ENCODE peak calls at places on chromosomes 11 and 22, in four cellular contexts. One of them, this sample, is unnamed.

GRCh38 chr11:13321431-13321830 is 43.8 kb downstream of the BMAL1 start:
- DNase-seq in IMR-90: no peak
- DNase-seq in mesendoderm: no peak
- DNase-seq in H1: no peak
- DNase-seq in this sample: no peak

GRCh38 chr11:28963189-28963588 is 855.0 kb downstream of the METTL15 start:
- DNase-seq in IMR-90: peak; percentile 83
- DNase-seq in mesendoderm: no peak
- DNase-seq in H1: no peak
- DNase-seq in this sample: no peak

GRCh38 chr11:34226210-34226609 is 120.8 kb downstream of the NAT10 start:
- DNase-seq in IMR-90: no peak
- DNase-seq in mesendoderm: no peak
- DNase-seq in H1: no peak
- DNase-seq in this sample: no peak

GRCh38 chr22:44454113-44454769 is 43.8 kb downstream of the RTL6 start:
- DNase-seq in IMR-90: no peak
- DNase-seq in mesendoderm: no peak
- DNase-seq in H1: no peak
- DNase-seq in this sample: no peak

GRCh38 chr11:31089117-31089516 is 280.4 kb downstream of the DCDC1 start:
- DNase-seq in IMR-90: no peak
- DNase-seq in mesendoderm: no peak
- DNase-seq in H1: no peak
- DNase-seq in this sample: no peak

GRCh38 chr22:21450858-21451331 is 16.3 kb upstream of the TMEM191C start:
- DNase-seq in IMR-90: no peak
- DNase-seq in mesendoderm: no peak
- DNase-seq in H1: no peak
- DNase-seq in this sample: peak; percentile 3

GRCh38 chr22:34055525-34056200 is 135.4 kb upstream of the LARGE1 start:
- DNase-seq in IMR-90: no peak
- DNase-seq in mesendoderm: peak; percentile 95
- DNase-seq in H1: peak; percentile 38
- DNase-seq in this sample: peak; percentile 82

GRCh38 chr22:45506961-45507360 is 4.3 kb downstream of the FBLN1 start:
- DNase-seq in IMR-90: no peak
- DNase-seq in mesendoderm: no peak
- DNase-seq in H1: no peak
- DNase-seq in this sample: no peak

GRCh38 chr11:58629857-58630256 is 7.4 kb downstream of the CNTF start:
- DNase-seq in IMR-90: peak; percentile 71
- DNase-seq in mesendoderm: peak; percentile 76
- DNase-seq in H1: no peak
- DNase-seq in this sample: peak; percentile 39

GRCh38 chr11:69696749-69697488 is 6.9 kb downstream of the FGF19 start:
- DNase-seq in IMR-90: no peak
- DNase-seq in mesendoderm: no peak
- DNase-seq in H1: no peak
- DNase-seq in this sample: no peak

GRCh38 chr11:125156346-125156745 is 8.2 kb upstream of the PKNOX2 start:
- DNase-seq in IMR-90: no peak
- DNase-seq in mesendoderm: no peak
- DNase-seq in H1: no peak
- DNase-seq in this sample: no peak

GRCh38 chr11:85947431-85948272 is 92.5 kb downstream of the CCDC83 start:
- DNase-seq in IMR-90: peak; percentile 93
- DNase-seq in mesendoderm: no peak
- DNase-seq in H1: no peak
- DNase-seq in this sample: no peak

GRCh38 chr22:29112102-29112501 is 39.3 kb downstream of the KREMEN1 start:
- DNase-seq in IMR-90: no peak
- DNase-seq in mesendoderm: peak; percentile 39
- DNase-seq in H1: no peak
- DNase-seq in this sample: no peak

GRCh38 chr11:48001438-48002021 is 21.2 kb downstream of the PTPRJ start:
- DNase-seq in IMR-90: peak; percentile 94
- DNase-seq in mesendoderm: no peak
- DNase-seq in H1: no peak
- DNase-seq in this sample: no peak

GRCh38 chr11:107078375-107078774 is 60.1 kb upstream of the GUCY1A2 start:
- DNase-seq in IMR-90: no peak
- DNase-seq in mesendoderm: no peak
- DNase-seq in H1: no peak
- DNase-seq in this sample: no peak

GRCh38 chr22:23774922-23775436 is 2.3 kb downstream of the MMP11 start:
- DNase-seq in IMR-90: peak; percentile 33
- DNase-seq in mesendoderm: peak; percentile 86
- DNase-seq in H1: no peak
- DNase-seq in this sample: no peak

GRCh38 chr11:118998822-118999221 is 884 bp downstream of the CENATAC start:
- DNase-seq in IMR-90: peak; percentile 72
- DNase-seq in mesendoderm: peak; percentile 93
- DNase-seq in H1: no peak
- DNase-seq in this sample: peak; percentile 66

GRCh38 chr11:121863126-121863525 is 252.9 kb downstream of the BLID start:
- DNase-seq in IMR-90: no peak
- DNase-seq in mesendoderm: no peak
- DNase-seq in H1: no peak
- DNase-seq in this sample: no peak

GRCh38 chr11:110087820-110088534 is 5.2 kb upstream of the ZC3H12C start:
- DNase-seq in IMR-90: peak; percentile 79
- DNase-seq in mesendoderm: no peak
- DNase-seq in H1: no peak
- DNase-seq in this sample: no peak

GRCh38 chr11:74566386-74566960 is 25.9 kb upstream of the POLD3 start:
- DNase-seq in IMR-90: no peak
- DNase-seq in mesendoderm: no peak
- DNase-seq in H1: no peak
- DNase-seq in this sample: no peak

GRCh38 chr11:120546312-120547205 is 35.0 kb downstream of the GRIK4 start:
- DNase-seq in IMR-90: peak; percentile 98
- DNase-seq in mesendoderm: peak; percentile 65
- DNase-seq in H1: no peak
- DNase-seq in this sample: peak; percentile 64

GRCh38 chr11:61886643-61887042 is 4.7 kb downstream of the FADS3 start:
- DNase-seq in IMR-90: no peak
- DNase-seq in mesendoderm: no peak
- DNase-seq in H1: no peak
- DNase-seq in this sample: no peak

GRCh38 chr22:46373838-46374662 is 38.5 kb downstream of the TRMU start:
- DNase-seq in IMR-90: no peak
- DNase-seq in mesendoderm: no peak
- DNase-seq in H1: no peak
- DNase-seq in this sample: no peak

GRCh38 chr22:30285846-30286200 is 3.5 kb downstream of the CASTOR1 start:
- DNase-seq in IMR-90: no peak
- DNase-seq in mesendoderm: no peak
- DNase-seq in H1: no peak
- DNase-seq in this sample: no peak

GRCh38 chr11:2441171-2441570 is 3.1 kb downstream of the TRPM5 start:
- DNase-seq in IMR-90: no peak
- DNase-seq in mesendoderm: no peak
- DNase-seq in H1: no peak
- DNase-seq in this sample: no peak

GRCh38 chr11:18455686-18456372 is at the start of gene LDHAL6A:
- DNase-seq in IMR-90: no peak
- DNase-seq in mesendoderm: no peak
- DNase-seq in H1: no peak
- DNase-seq in this sample: peak; percentile 56

GRCh38 chr11:134244593-134244992 is 8.6 kb downstream of the THYN1 start:
- DNase-seq in IMR-90: peak; percentile 32
- DNase-seq in mesendoderm: peak; percentile 53
- DNase-seq in H1: no peak
- DNase-seq in this sample: peak; percentile 41

GRCh38 chr11:63262562-63262961 is 19.2 kb upstream of the SLC22A25 start:
- DNase-seq in IMR-90: no peak
- DNase-seq in mesendoderm: no peak
- DNase-seq in H1: no peak
- DNase-seq in this sample: no peak

GRCh38 chr11:1761110-1761856 is 2.4 kb downstream of the CTSD start:
- DNase-seq in IMR-90: no peak
- DNase-seq in mesendoderm: no peak
- DNase-seq in H1: no peak
- DNase-seq in this sample: no peak

GRCh38 chr11:9738126-9738525 is 74.2 kb downstream of the SWAP70 start:
- DNase-seq in IMR-90: no peak
- DNase-seq in mesendoderm: no peak
- DNase-seq in H1: no peak
- DNase-seq in this sample: no peak

GRCh38 chr11:100942016-100942415 is 187.6 kb downstream of the PGR start:
- DNase-seq in IMR-90: peak; percentile 45
- DNase-seq in mesendoderm: no peak
- DNase-seq in H1: no peak
- DNase-seq in this sample: no peak

GRCh38 chr22:20206709-20207215 is 55.9 kb upstream of the CCDC188 start:
- DNase-seq in IMR-90: peak; percentile 22
- DNase-seq in mesendoderm: no peak
- DNase-seq in H1: no peak
- DNase-seq in this sample: no peak

GRCh38 chr11:69962152-69962551 is 116.0 kb upstream of the ANO1 start:
- DNase-seq in IMR-90: peak; percentile 42
- DNase-seq in mesendoderm: peak; percentile 51
- DNase-seq in H1: no peak
- DNase-seq in this sample: no peak

GRCh38 chr22:30444632-30445437 is 19.3 kb downstream of the MTFP1 start:
- DNase-seq in IMR-90: peak; percentile 52
- DNase-seq in mesendoderm: peak; percentile 87
- DNase-seq in H1: peak; percentile 59
- DNase-seq in this sample: peak; percentile 85

GRCh38 chr11:120500414-120500936 is 11.1 kb upstream of the GRIK4 start:
- DNase-seq in IMR-90: no peak
- DNase-seq in mesendoderm: peak; percentile 48
- DNase-seq in H1: no peak
- DNase-seq in this sample: peak; percentile 43

GRCh38 chr22:19622061-19622441 is 92.3 kb upstream of the SEPTIN5 start:
- DNase-seq in IMR-90: no peak
- DNase-seq in mesendoderm: no peak
- DNase-seq in H1: no peak
- DNase-seq in this sample: no peak

GRCh38 chr11:73388241-73389133 is 12.3 kb downstream of the RELT start:
- DNase-seq in IMR-90: no peak
- DNase-seq in mesendoderm: peak; percentile 46
- DNase-seq in H1: no peak
- DNase-seq in this sample: no peak

GRCh38 chr11:12086271-12087074 is 23.9 kb upstream of the MICAL2 start:
- DNase-seq in IMR-90: peak; percentile 97
- DNase-seq in mesendoderm: peak; percentile 94
- DNase-seq in H1: no peak
- DNase-seq in this sample: no peak

GRCh38 chr11:2237457-2238238 is 32.7 kb downstream of the ASCL2 start:
- DNase-seq in IMR-90: no peak
- DNase-seq in mesendoderm: no peak
- DNase-seq in H1: no peak
- DNase-seq in this sample: no peak

GRCh38 chr22:22587577-22588188 is 28.6 kb upstream of the PRAME start:
- DNase-seq in IMR-90: no peak
- DNase-seq in mesendoderm: no peak
- DNase-seq in H1: no peak
- DNase-seq in this sample: no peak
- H3K56ac ChIP-seq in IMR-90: no peak overlapping the region
- H3K56ac ChIP-seq in mesendoderm: no peak overlapping the region
- H3K56ac ChIP-seq in H1: no peak overlapping the region
- H3K56ac ChIP-seq in this sample: no peak overlapping the region

GRCh38 chr22:40857309-40857851 is 432 bp downstream of the XPNPEP3 start:
- DNase-seq in IMR-90: no peak
- DNase-seq in mesendoderm: no peak
- DNase-seq in H1: no peak
- DNase-seq in this sample: no peak
- H3K4ac ChIP-seq in IMR-90: peak overlapping the region; percentile 93
- H3K4ac ChIP-seq in mesendoderm: no peak overlapping the region
- H3K4ac ChIP-seq in H1: peak overlapping the region; percentile 45
- H3K4ac ChIP-seq in this sample: no peak overlapping the region

GRCh38 chr11:11038339-11039248 is 180.7 kb upstream of the ZBED5 start:
- DNase-seq in IMR-90: no peak
- DNase-seq in mesendoderm: no peak
- DNase-seq in H1: no peak
- DNase-seq in this sample: no peak
- H4K5ac ChIP-seq in IMR-90: no peak overlapping the region
- H4K5ac ChIP-seq in mesendoderm: no peak overlapping the region
- H4K5ac ChIP-seq in H1: no peak overlapping the region
- H4K5ac ChIP-seq in this sample: no peak overlapping the region

GRCh38 chr22:48141301-48141700 is 1378.9 kb downstream of the TBC1D22A start:
- DNase-seq in IMR-90: no peak
- DNase-seq in mesendoderm: no peak
- DNase-seq in H1: no peak
- DNase-seq in this sample: no peak
- H3K56ac ChIP-seq in IMR-90: no peak overlapping the region
- H3K56ac ChIP-seq in mesendoderm: no peak overlapping the region
- H3K56ac ChIP-seq in H1: no peak overlapping the region
- H3K56ac ChIP-seq in this sample: no peak overlapping the region

DNA sequence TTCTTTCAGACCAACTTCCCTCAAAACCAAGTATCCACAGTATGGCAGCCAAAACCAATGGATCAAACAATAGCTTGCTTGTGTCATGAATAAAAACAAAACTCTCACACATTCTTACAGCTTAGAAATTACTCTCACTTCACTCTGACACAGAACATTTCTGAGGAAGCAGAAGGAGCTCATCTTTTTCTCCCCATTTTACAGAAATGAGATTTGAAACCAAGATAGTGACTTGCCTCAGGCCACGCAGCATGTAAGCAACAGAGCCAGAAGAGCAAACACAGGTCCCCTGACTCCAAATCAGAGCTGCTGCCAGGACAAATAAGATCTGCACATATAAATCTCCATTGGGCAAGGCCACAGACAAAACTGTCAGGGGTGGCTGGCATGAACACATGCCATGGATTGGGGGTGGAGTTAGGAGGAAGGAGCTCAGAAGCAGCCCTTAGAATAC is 64.8 kb downstream of the RAB30 start:
- DNase-seq in IMR-90: no peak
- DNase-seq in mesendoderm: no peak
- DNase-seq in H1: no peak
- DNase-seq in this sample: no peak
- H3K4ac ChIP-seq in IMR-90: no peak overlapping the region
- H3K4ac ChIP-seq in mesendoderm: no peak overlapping the region
- H3K4ac ChIP-seq in H1: no peak overlapping the region
- H3K4ac ChIP-seq in this sample: no peak overlapping the region

This sample was measured in H9.